ENCODE peak calls at places on chromosomes 6 and 20, in eight cellular contexts. K, I, M, E, Y, L, N and W are unnamed samples.

GRCh38 chr20:17752452-17752851 is 52.7 kb downstream of the BANF2 start:
- DNase-seq in K (no peak), I (no peak), M (no peak), E (no peak), Y (no peak), L (no peak), N (no peak), W (no peak)

GRCh38 chr6:44942201-44942600 is 385.9 kb upstream of the RUNX2 start:
- DNase-seq in K (no peak), I (peak; percentile 17), M (no peak), E (no peak), Y (no peak), L (no peak), N (no peak), W (no peak)

GRCh38 chr6:37288247-37288646 is 30.3 kb upstream of the TMEM217 start:
- DNase-seq in K (no peak), I (no peak), M (no peak), E (no peak), Y (no peak), L (no peak), N (no peak), W (no peak)

GRCh38 chr6:56329296-56330050 is 82.1 kb upstream of the COL21A1 start:
- DNase-seq in K (peak; percentile 51), I (peak; percentile 65), M (no peak), E (no peak), Y (no peak), L (no peak), N (no peak), W (no peak)

GRCh38 chr20:32482251-32483220 is 102.6 kb downstream of the NOL4L start:
- DNase-seq in K (no peak), I (peak; percentile 31), M (no peak), E (peak; percentile 40), Y (peak; percentile 67), L (no peak), N (no peak), W (peak; percentile 69)

GRCh38 chr20:55597526-55597925 is 407.8 kb downstream of the CBLN4 start:
- DNase-seq in K (no peak), I (no peak), M (no peak), E (no peak), Y (no peak), L (no peak), N (no peak), W (no peak)

GRCh38 chr6:90516074-90516660 is 70.7 kb downstream of the MAP3K7 start:
- DNase-seq in K (no peak), I (no peak), M (no peak), E (no peak), Y (no peak), L (no peak), N (no peak), W (no peak)

GRCh38 chr6:51842487-51843469 is 244.6 kb downstream of the PKHD1 start:
- DNase-seq in K (no peak), I (no peak), M (no peak), E (no peak), Y (no peak), L (no peak), N (no peak), W (peak; percentile 15)

GRCh38 chr6:42962502-42963178 is 2.1 kb downstream of the GNMT start:
- DNase-seq in K (no peak), I (no peak), M (no peak), E (no peak), Y (no peak), L (peak; percentile 50), N (no peak), W (no peak)

GRCh38 chr6:8743146-8743745 is 307.9 kb upstream of the SLC35B3 start:
- DNase-seq in K (no peak), I (no peak), M (no peak), E (no peak), Y (no peak), L (no peak), N (no peak), W (no peak)

GRCh38 chr6:118511930-118512715 is 36.0 kb upstream of the PLN start:
- DNase-seq in K (no peak), I (no peak), M (no peak), E (no peak), Y (no peak), L (no peak), N (no peak), W (no peak)

GRCh38 chr6:145071836-145072235 is 663.5 kb downstream of the EPM2A start:
- DNase-seq in K (peak; percentile 10), I (peak; percentile 60), M (no peak), E (no peak), Y (no peak), L (no peak), N (peak; percentile 73), W (no peak)

GRCh38 chr20:42656130-42656529 is 533.6 kb downstream of the PTPRT start:
- DNase-seq in K (no peak), I (no peak), M (no peak), E (no peak), Y (no peak), L (no peak), N (no peak), W (no peak)

GRCh38 chr6:136922680-136922996 is 537 bp downstream of the SLC35D3 start:
- DNase-seq in K (no peak), I (no peak), M (no peak), E (no peak), Y (no peak), L (no peak), N (no peak), W (no peak)

GRCh38 chr20:34881689-34882088 is 5.3 kb downstream of the ACSS2 start:
- DNase-seq in K (no peak), I (no peak), M (no peak), E (no peak), Y (no peak), L (no peak), N (no peak), W (no peak)

GRCh38 chr6:143896096-143896880 is 32.0 kb downstream of the ZC2HC1B start:
- DNase-seq in K (no peak), I (no peak), M (no peak), E (no peak), Y (no peak), L (no peak), N (no peak), W (no peak)

GRCh38 chr6:17798477-17798876 is 91.8 kb upstream of the NUP153 start:
- DNase-seq in K (no peak), I (no peak), M (no peak), E (no peak), Y (no peak), L (no peak), N (no peak), W (no peak)

GRCh38 chr6:113361014-113361645 is 496.0 kb upstream of the MARCKS start:
- DNase-seq in K (peak; percentile 56), I (peak; percentile 79), M (no peak), E (no peak), Y (no peak), L (no peak), N (no peak), W (no peak)

GRCh38 chr20:62301773-62302340 is 940 bp upstream of the ADRM1 start:
- DNase-seq in K (peak; percentile 90), I (peak; percentile 94), M (peak; percentile 92), E (peak; percentile 96), Y (peak; percentile 92), L (peak; percentile 98), N (peak; percentile 52), W (peak; percentile 80)
- TF ChIP-seq CTCF in K (peak; percentile 93), I (peak; percentile 88), M (peak; percentile 94), E (peak; percentile 93), Y (peak; percentile 85), L (no peak), N (peak; percentile 95), W (peak; percentile 71)

DNA sequence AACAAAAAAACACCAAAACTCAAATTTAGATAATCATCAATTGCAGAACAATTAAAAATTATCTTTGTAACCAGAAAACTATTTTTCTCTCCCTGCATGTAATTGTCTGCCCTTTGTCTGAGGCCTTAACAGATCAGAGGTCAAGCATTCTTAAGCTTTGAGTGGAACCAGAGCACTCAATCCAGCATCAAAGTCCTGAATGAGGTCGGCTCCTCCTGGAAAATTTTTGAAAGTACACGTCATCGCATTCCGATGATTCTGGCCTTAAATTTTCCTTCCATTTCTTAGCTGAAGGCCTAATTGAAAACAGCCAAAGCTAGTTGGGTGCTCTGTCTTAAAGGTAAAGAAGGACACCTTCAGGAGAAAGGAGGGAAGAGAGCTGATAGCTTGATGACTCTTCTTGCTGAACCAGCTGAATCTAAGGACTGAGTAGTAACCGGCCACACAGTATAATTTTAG is 510.2 kb upstream of the SULF2 start:
- DNase-seq in K (peak; percentile 98), I (peak; percentile 96), M (no peak), E (no peak), Y (no peak), L (no peak), N (peak; percentile 90), W (peak; percentile 32)
- TF ChIP-seq CTCF in K (peak; percentile 45), I (peak; percentile 58), M (peak; percentile 42), E (peak; percentile 13), Y (no peak), L (no peak), N (peak; percentile 50), W (peak; percentile 14)

GRCh38 chr6:25889877-25890853 is 16.1 kb upstream of the SLC17A3 start:
- DNase-seq in K (peak; percentile 66), I (peak; percentile 63), M (no peak), E (no peak), Y (no peak), L (no peak), N (no peak), W (peak; percentile 34)
- TF ChIP-seq CTCF in K (peak; percentile 48), I (peak; percentile 61), M (no peak), E (peak; percentile 48), Y (no peak), L (no peak), N (peak; percentile 49), W (peak; percentile 51)

GRCh38 chr20:48986899-48987298 is 59.2 kb upstream of the CSE1L start:
- DNase-seq in K (no peak), I (peak; percentile 12), M (no peak), E (no peak), Y (no peak), L (no peak), N (no peak), W (no peak)

GRCh38 chr20:48984575-48985219 is 61.4 kb upstream of the CSE1L start:
- DNase-seq in K (no peak), I (peak; percentile 60), M (no peak), E (no peak), Y (no peak), L (no peak), N (no peak), W (no peak)

DNA sequence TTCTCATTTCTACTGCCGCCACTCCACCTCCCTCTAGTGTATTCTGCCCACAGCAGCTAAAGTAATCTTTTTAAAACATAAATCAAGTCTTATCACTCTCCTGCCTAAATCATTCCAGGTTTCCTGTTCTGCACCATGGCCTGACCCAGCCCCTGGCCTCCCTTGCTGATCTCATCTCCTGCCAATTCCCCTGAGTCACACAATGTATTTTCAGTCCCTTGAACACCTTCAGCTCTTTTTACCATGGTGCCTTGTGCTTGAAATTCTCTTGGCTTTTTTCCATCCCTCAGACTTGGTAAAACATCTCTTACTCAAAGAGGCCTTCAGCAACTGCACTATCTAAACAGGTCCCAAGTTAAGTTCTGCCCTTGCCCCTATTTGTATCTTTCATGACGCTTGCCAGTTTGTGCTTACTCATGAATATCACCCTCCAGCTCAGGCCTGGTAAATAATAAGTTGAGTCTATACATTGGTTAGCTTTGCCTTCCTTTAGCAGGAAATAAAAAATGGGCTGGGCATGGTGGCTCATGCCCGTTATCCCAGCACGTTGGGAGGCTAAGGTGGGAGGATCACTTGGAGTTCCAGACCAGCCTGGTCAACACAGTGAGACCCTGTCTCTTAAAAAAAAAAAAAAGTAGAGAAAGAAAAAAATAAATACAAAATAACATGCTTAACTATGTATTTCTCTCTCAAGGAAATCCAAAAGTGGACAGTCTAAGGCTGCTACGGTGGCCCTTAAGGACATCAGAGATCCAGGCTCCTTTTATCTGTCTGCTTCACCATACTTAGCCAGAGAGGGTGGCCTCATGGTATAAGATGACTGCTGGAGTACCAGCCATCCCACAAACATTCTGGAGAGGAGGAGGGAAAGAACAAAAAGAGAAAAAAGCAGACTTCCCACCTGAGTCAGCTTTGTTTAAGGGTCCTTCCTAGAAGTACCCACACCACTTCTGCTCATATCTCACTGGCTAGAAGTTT is 62.2 kb downstream of the ARFGEF2 start:
- DNase-seq in K (peak; percentile 95), I (peak; percentile 79), M (no peak), E (no peak), Y (no peak), L (no peak), N (peak; percentile 28), W (no peak)
- TF ChIP-seq CTCF in K (no peak), I (no peak), M (no peak), E (no peak), Y (no peak), L (no peak), N (no peak), W (no peak)